ENCODE peak calls at places on chromosomes 13 and 19, in ten cellular contexts. H is HFFc6; W is NT2/D1; K is SHP77; T is T-helper 1 cell; U is iPS-NIHi11; Q is naive thymus-derived CD8-positive, alpha-beta T cell; Z is choroid plexus epithelial cell; F is iPS DF 19.7; M is CD8-positive, alpha-beta T cell. O is an unnamed sample.

GRCh38 chr13:70835349-70835748 is 727.1 kb upstream of the KLHL1 start:
- DNase-seq in Q (no peak), M (no peak), U (no peak), K (no peak), Z (no peak), T (no peak), H (no peak), F (no peak), W (no peak), O (no peak)

GRCh38 chr13:42574435-42575311 is 721 bp downstream of the TNFSF11 start:
- DNase-seq in Z (peak), T (peak), H (no peak), F (no peak), Q (no peak), M (no peak), W (no peak), K (no peak), U (peak), O (no peak)

GRCh38 chr13:66586489-66586888 is 643.6 kb downstream of the PCDH9 start:
- DNase-seq in Z (peak), F (no peak), M (no peak), K (no peak), T (no peak), U (no peak), H (no peak), W (no peak), Q (no peak), O (no peak)

GRCh38 chr13:76975863-76976262 is 16.0 kb upstream of the CLN5 start:
- DNase-seq in F (no peak), K (no peak), U (no peak), W (no peak), Q (no peak), H (no peak), Z (no peak), T (no peak), M (no peak), O (no peak)

GRCh38 chr13:112229992-112230872 is 145.9 kb upstream of the SPACA7 start:
- DNase-seq in W (no peak), Q (no peak), M (no peak), F (no peak), H (no peak), Z (no peak), U (no peak), K (no peak), T (no peak), O (no peak)

GRCh38 chr19:14428882-14429416 is 4.2 kb upstream of the PKN1 start:
- DNase-seq in H (no peak), U (no peak), M (no peak), F (no peak), Z (no peak), T (no peak), K (no peak), Q (no peak), W (no peak), O (no peak)

GRCh38 chr13:35489050-35489449 is 12.6 kb upstream of the MAB21L1 start:
- DNase-seq in F (no peak), Z (no peak), W (no peak), M (no peak), H (no peak), T (no peak), U (no peak), K (no peak), Q (no peak), O (no peak)

GRCh38 chr13:95652821-95653220 is 8.3 kb upstream of the DZIP1 start:
- DNase-seq in Z (no peak), K (no peak), W (no peak), Q (no peak), M (no peak), H (no peak), F (no peak), U (no peak), T (no peak), O (no peak)

GRCh38 chr13:40585911-40586471 is 80.5 kb downstream of the FOXO1 start:
- DNase-seq in Z (no peak), W (no peak), Q (no peak), H (no peak), M (no peak), T (no peak), F (peak), K (no peak), U (no peak), O (no peak)

GRCh38 chr13:27536361-27537101 is 83.8 kb downstream of the LNX2 start:
- DNase-seq in M (no peak), Z (no peak), F (no peak), U (no peak), W (no peak), H (no peak), T (no peak), Q (no peak), K (no peak), O (no peak)

GRCh38 chr13:45180713-45181601 is 19.9 kb downstream of the KCTD4 start:
- DNase-seq in K (no peak), T (no peak), W (no peak), F (no peak), Z (no peak), U (no peak), H (no peak), Q (no peak), M (no peak), O (no peak)

GRCh38 chr19:43748205-43748594 is 6.6 kb downstream of the SMG9 start:
- DNase-seq in U (no peak), K (no peak), W (no peak), T (no peak), Q (no peak), F (no peak), Z (no peak), M (no peak), H (no peak), O (no peak)

GRCh38 chr19:6070179-6071102 is 39.9 kb downstream of the RFX2 start:
- DNase-seq in K (no peak), F (no peak), Z (no peak), H (no peak), W (no peak), T (no peak), U (no peak), Q (no peak), M (no peak), O (no peak)

GRCh38 chr13:50208826-50209335 is 193.6 kb downstream of the KCNRG start:
- DNase-seq in H (no peak), T (no peak), W (peak), M (no peak), F (peak), K (no peak), Z (peak), Q (no peak), U (peak), O (peak)

GRCh38 chr19:43763473-43763939 is 8.7 kb upstream of the SMG9 start:
- DNase-seq in T (no peak), U (no peak), Q (no peak), K (no peak), H (no peak), Z (peak), W (no peak), M (no peak), F (no peak), O (no peak)